ENCODE peak calls at places on chromosome 19, in eight cellular contexts. O is spleen, X is GM23338, G is HCT116, P is upper lobe of left lung, F is K562, B is stomach, A is breast epithelium. Q is an unnamed sample.

GRCh38 chr19:19628499-19629134 is 597 bp upstream of the LPAR2 start:
- DNase-seq in O (peak; percentile 88), P (peak; percentile 89), F (no peak), A (peak; percentile 52), B (peak; percentile 85), G (peak; percentile 61), X (peak; percentile 96), Q (peak; percentile 73)

GRCh38 chr19:53977429-53977990 is 13.9 kb upstream of the CACNG6 start:
- DNase-seq in P (no peak), O (no peak), B (peak; percentile 69), X (peak; percentile 99), G (peak; percentile 70), A (peak; percentile 59), F (peak; percentile 80), Q (peak; percentile 86)

GRCh38 chr19:13847033-13847899 is 29.7 kb upstream of the NANOS3 start:
- DNase-seq in F (peak; percentile 81), B (peak; percentile 90), X (peak; percentile 97), P (peak; percentile 98), O (peak; percentile 95), A (peak; percentile 94), G (peak; percentile 87), Q (no peak)

GRCh38 chr19:43623889-43624670 is 4.7 kb upstream of the ZNF428 start:
- DNase-seq in G (peak; percentile 29), X (peak; percentile 94), A (no peak), F (peak; percentile 93), B (no peak), O (no peak), P (peak; percentile 74), Q (no peak)

GRCh38 chr19:29714371-29714952 is 599 bp downstream of the C19orf12 start:
- DNase-seq in X (no peak), B (no peak), G (no peak), F (peak; percentile 63), O (no peak), A (no peak), P (no peak), Q (no peak)

GRCh38 chr19:13132471-13133166 is 14.6 kb downstream of the NACC1 start:
- DNase-seq in B (no peak), A (no peak), F (no peak), P (no peak), G (no peak), O (no peak), X (no peak), Q (no peak)

GRCh38 chr19:35052599-35053190 is 11.2 kb downstream of the HPN start:
- DNase-seq in A (no peak), X (no peak), O (no peak), F (no peak), G (no peak), P (no peak), B (no peak), Q (no peak)

GRCh38 chr19:28289294-28290063 is 923.5 kb downstream of the UQCRFS1 start:
- DNase-seq in G (no peak), O (no peak), B (no peak), A (no peak), F (no peak), P (peak; percentile 39), X (no peak), Q (no peak)

GRCh38 chr19:4781851-4782250 is 9.7 kb upstream of the FEM1A start:
- DNase-seq in F (no peak), P (no peak), X (no peak), O (no peak), B (no peak), A (no peak), G (no peak), Q (no peak)

GRCh38 chr19:54473071-54473941 is at the start of gene CDC42EP5:
- DNase-seq in G (no peak), X (peak; percentile 46), P (peak; percentile 90), B (peak; percentile 50), O (peak; percentile 73), F (peak; percentile 51), A (peak; percentile 72), Q (no peak)

GRCh38 chr19:33310606-33311325 is 8.4 kb upstream of the CEBPA start:
- DNase-seq in F (no peak), X (peak; percentile 45), G (no peak), P (no peak), A (no peak), O (no peak), B (peak; percentile 80), Q (no peak)

GRCh38 chr19:54137913-54138776 is 583 bp downstream of the CNOT3 start:
- DNase-seq in B (no peak), X (peak; percentile 47), G (no peak), F (peak; percentile 77), A (no peak), P (peak; percentile 89), O (peak; percentile 89), Q (peak; percentile 67)

GRCh38 chr19:13154241-13154778 is 4.1 kb downstream of the IER2 start:
- DNase-seq in A (peak; percentile 96), X (peak; percentile 33), P (peak; percentile 91), G (no peak), F (peak; percentile 58), B (peak; percentile 89), O (peak; percentile 97), Q (no peak)

GRCh38 chr19:19719798-19720197 is 13.1 kb downstream of the ZNF14 start:
- DNase-seq in G (no peak), A (no peak), F (no peak), P (no peak), O (no peak), B (no peak), X (no peak), Q (no peak)

GRCh38 chr19:5170329-5170745 is 170.3 kb downstream of the PTPRS start:
- DNase-seq in P (no peak), A (no peak), O (peak; percentile 88), B (peak; percentile 34), G (no peak), X (peak; percentile 60), F (peak; percentile 62), Q (peak; percentile 95)

GRCh38 chr19:37074111-37074510 is 4.1 kb upstream of the ZNF420 start:
- DNase-seq in A (no peak), O (no peak), P (no peak), X (no peak), F (no peak), B (no peak), G (no peak), Q (no peak)

GRCh38 chr19:38742296-38742695 is 2.0 kb downstream of the CAPN12 start:
- DNase-seq in A (no peak), B (no peak), P (no peak), F (no peak), X (no peak), O (peak; percentile 61), G (no peak), Q (no peak)

DNA sequence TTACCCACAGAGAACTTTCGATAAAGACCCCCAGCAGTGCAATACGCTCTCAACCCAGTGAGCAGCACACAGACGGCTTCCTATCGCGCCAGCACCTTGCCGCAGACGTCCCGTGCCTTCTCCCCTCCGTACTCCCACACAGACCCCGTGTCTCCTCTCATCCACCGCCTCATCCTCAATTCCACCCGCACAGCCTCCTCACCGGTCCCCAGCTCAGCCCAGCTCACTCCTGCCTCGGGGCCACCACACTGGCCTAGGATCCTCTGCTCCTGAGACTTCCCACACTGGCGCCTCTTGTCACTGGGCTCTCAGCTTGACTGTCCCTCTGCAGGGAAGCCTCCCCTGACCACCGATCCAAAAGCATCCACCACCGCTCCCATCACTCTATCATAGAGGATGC is 9.0 kb downstream of the MLLT1 start:
- DNase-seq in P (peak; percentile 39), A (no peak), F (no peak), O (no peak), B (no peak), X (no peak), G (no peak), Q (no peak)
- TF ChIP-seq POLR2AphosphoS5 in P (no peak), A (no peak), F (no peak), O (no peak), B (no peak), X (no peak), G (no peak), Q (no peak)

GRCh38 chr19:10290876-10291553 is 1.3 kb downstream of the ICAM5 start:
- DNase-seq in A (peak; percentile 51), O (peak; percentile 88), P (peak; percentile 92), F (peak; percentile 80), G (peak; percentile 50), B (peak; percentile 48), X (peak; percentile 76), Q (no peak)
- H3K4me1 ChIP-seq in A (peaks cover 32% of the 10 kb centered on the region), O (peaks cover 88% of the 10 kb centered on the region), P (peaks cover 98% of the 10 kb centered on the region), F (peaks cover 92% of the 10 kb centered on the region), G (peaks cover 13% of the 10 kb centered on the region), B (peaks cover 97% of the 10 kb centered on the region), X (peaks cover 24% of the 10 kb centered on the region), Q (no peaks in the 10 kb centered on the region)

GRCh38 chr19:45421953-45422498 is 1.7 kb downstream of the ERCC1 start:
- DNase-seq in P (no peak), G (no peak), F (peak; percentile 5), O (no peak), X (no peak), B (no peak), A (no peak), Q (no peak)

GRCh38 chr19:45423033-45423588 is 606 bp downstream of the ERCC1 start:
- DNase-seq in O (no peak), B (no peak), X (no peak), G (no peak), A (no peak), P (no peak), F (no peak), Q (no peak)

GRCh38 chr19:45420871-45421270 is 2.8 kb downstream of the ERCC1 start:
- DNase-seq in O (no peak), F (no peak), A (no peak), X (no peak), G (no peak), B (no peak), P (no peak), Q (no peak)

GRCh38 chr19:45423589-45424190 is at the start of gene ERCC1:
- DNase-seq in G (peak; percentile 96), B (peak; percentile 99), P (peak; percentile 93), O (peak; percentile 95), X (peak; percentile 100), F (peak; percentile 98), A (peak; percentile 93), Q (peak; percentile 99)

DNA sequence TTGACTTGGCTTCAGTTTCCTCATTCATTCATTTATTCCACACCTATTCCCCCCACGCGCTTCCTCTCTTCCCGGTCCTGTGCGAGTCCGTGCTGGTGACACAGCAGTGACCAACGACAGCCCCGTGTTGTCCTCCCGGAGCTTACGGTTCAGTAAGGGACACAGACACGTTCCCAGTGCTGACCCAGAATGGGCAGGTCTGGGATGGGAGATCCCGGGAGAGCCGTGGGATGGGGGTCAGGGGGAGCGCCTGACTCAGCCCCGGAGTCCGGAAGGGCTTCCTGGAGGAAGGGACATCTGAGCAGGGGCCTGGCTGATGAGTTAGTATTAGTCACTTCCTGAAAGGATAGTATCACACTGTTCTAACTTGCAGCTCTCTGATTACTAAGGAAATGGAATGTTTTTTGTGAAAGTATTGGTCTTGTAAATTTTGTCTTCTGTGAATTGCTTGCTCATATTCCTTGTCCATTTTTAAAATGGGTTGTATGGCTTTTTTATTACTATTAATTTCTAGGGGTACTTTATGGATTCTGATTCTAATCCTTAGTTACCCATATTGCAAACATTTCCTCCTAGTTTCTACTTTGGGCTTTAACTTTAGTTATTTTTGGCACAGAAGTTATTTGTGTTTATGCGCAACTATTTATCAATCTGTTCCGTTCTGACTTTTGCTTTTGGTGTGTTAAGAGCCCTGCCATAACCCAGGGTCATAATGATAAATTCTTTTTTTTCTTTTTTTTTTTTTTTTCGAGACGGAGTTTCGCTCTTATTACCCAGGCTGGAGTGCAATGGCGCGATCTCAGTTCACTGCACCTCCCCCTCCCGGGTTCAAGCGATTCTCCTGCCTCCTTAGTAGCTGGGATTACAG is 708 bp upstream of the ERCC1 start:
- DNase-seq in P (peak; percentile 68), B (peak; percentile 62), X (peak; percentile 82), F (peak; percentile 69), G (peak; percentile 91), O (peak; percentile 87), A (no peak), Q (peak; percentile 76)
- TF ChIP-seq POLR2AphosphoS5 in P (peak; percentile 75), B (peak; percentile 35), X (no peak), F (peak; percentile 17), G (peak; percentile 71), O (no peak), A (peak; percentile 58), Q (no peak)

GRCh38 chr19:1249298-1249989 is 1.1 kb downstream of the MIDN start:
- DNase-seq in A (peak; percentile 97), F (peak; percentile 71), G (peak; percentile 89), P (peak; percentile 99), O (peak; percentile 97), B (peak; percentile 98), X (peak; percentile 96), Q (peak; percentile 89)
- H3K4me1 ChIP-seq in A (peaks cover 36% of the 10 kb centered on the region), F (peaks cover 95% of the 10 kb centered on the region), G (peaks cover 45% of the 10 kb centered on the region), P (peaks cover 54% of the 10 kb centered on the region), O (peaks cover 68% of the 10 kb centered on the region), B (peaks cover 74% of the 10 kb centered on the region), X (peaks cover 3% of the 10 kb centered on the region), Q (peaks cover 15% of the 10 kb centered on the region)